ENCODE peak calls at places on chromosomes 11 and 22, in five cellular contexts. O is fibroblast of pulmonary artery; P is colonic mucosa; T is fibroblast of mammary gland; C is CD8-positive, alpha-beta T cell. S is an unnamed sample.

GRCh38 chr11:133824593-133824992 is 20.7 kb downstream of the SPATA19 start:
- DNase-seq in T (no peak), C (no peak), P (no peak), O (no peak), S (no peak)

GRCh38 chr11:112343368-112344039 is 82.8 kb upstream of the PLET1 start:
- DNase-seq in P (no peak), O (peak; percentile 35), T (peak; percentile 33), C (no peak), S (no peak)

GRCh38 chr11:62539238-62539925 is 7.2 kb downstream of the AHNAK start:
- DNase-seq in T (peak; percentile 93), C (peak; percentile 65), O (peak; percentile 90), P (peak; percentile 85), S (peak; percentile 81)

GRCh38 chr11:19232910-19233503 is 7.7 kb downstream of the E2F8 start:
- DNase-seq in C (no peak), T (peak; percentile 91), O (peak; percentile 88), P (no peak), S (no peak)

GRCh38 chr11:44630511-44631210 is 65.2 kb downstream of the CD82 start:
- DNase-seq in T (no peak), O (no peak), C (peak; percentile 4), P (peak; percentile 10), S (no peak)

GRCh38 chr11:17972987-17973386 is 39.9 kb downstream of the SERGEF start:
- DNase-seq in P (peak; percentile 20), C (no peak), O (peak; percentile 86), T (peak; percentile 95), S (no peak)

GRCh38 chr22:37804886-37805857 is 2.6 kb upstream of the GCAT start:
- DNase-seq in T (peak; percentile 78), P (peak; percentile 93), O (peak; percentile 86), C (peak; percentile 55), S (peak; percentile 99)

GRCh38 chr11:112968988-112969714 is 7.9 kb downstream of the NCAM1 start:
- DNase-seq in C (no peak), T (peak; percentile 8), O (peak; percentile 63), P (no peak), S (no peak)

GRCh38 chr11:94650756-94651155 is 83.6 kb downstream of the PIWIL4 start:
- DNase-seq in T (peak; percentile 91), C (no peak), O (peak; percentile 73), P (peak; percentile 24), S (no peak)

GRCh38 chr11:46710821-46711269 is 8.2 kb upstream of the F2 start:
- DNase-seq in P (peak; percentile 40), T (peak; percentile 98), C (no peak), O (peak; percentile 93), S (no peak)

GRCh38 chr22:22692707-22693530 is 48.5 kb downstream of the GGTLC2 start:
- DNase-seq in O (peak; percentile 72), T (peak; percentile 83), P (peak; percentile 84), C (peak; percentile 68), S (peak; percentile 33)

GRCh38 chr22:23772315-23773246 is at the start of gene MMP11:
- DNase-seq in O (no peak), P (peak; percentile 81), C (peak; percentile 52), T (no peak), S (peak; percentile 54)

GRCh38 chr22:18057568-18058209 is 20.1 kb upstream of the PEX26 start:
- DNase-seq in O (peak; percentile 99), P (peak; percentile 58), T (peak; percentile 100), C (no peak), S (peak; percentile 44)

GRCh38 chr11:102194257-102194656 is 84.0 kb downstream of the YAP1 start:
- DNase-seq in P (no peak), O (no peak), T (no peak), C (no peak), S (no peak)

GRCh38 chr11:134802116-134802515 is 390.1 kb upstream of the B3GAT1 start:
- DNase-seq in O (no peak), C (no peak), T (no peak), P (no peak), S (no peak)

GRCh38 chr11:106480581-106481185 is 403.2 kb downstream of the AASDHPPT start:
- DNase-seq in O (peak; percentile 52), P (no peak), C (no peak), T (peak; percentile 21), S (no peak)

GRCh38 chr11:86800956-86801264 is 568 bp downstream of the PRSS23 start:
- DNase-seq in C (no peak), T (no peak), P (no peak), O (peak; percentile 13), S (no peak)

GRCh38 chr11:62497132-62497915 is 49.3 kb downstream of the AHNAK start:
- DNase-seq in T (peak; percentile 72), C (no peak), P (peak; percentile 65), O (peak; percentile 79), S (peak; percentile 28)

GRCh38 chr11:27158763-27159679 is 118.4 kb downstream of the BBOX1 start:
- DNase-seq in O (peak; percentile 89), T (peak; percentile 87), C (no peak), P (peak; percentile 61), S (peak; percentile 33)

GRCh38 chr22:24516301-24516737 is 21.2 kb downstream of the UPB1 start:
- DNase-seq in T (peak; percentile 72), P (no peak), C (no peak), O (peak; percentile 91), S (no peak)

GRCh38 chr11:111882202-111882601 is 2.9 kb downstream of the CFAP68 start:
- DNase-seq in P (no peak), T (no peak), C (no peak), O (no peak), S (no peak)

GRCh38 chr11:134532921-134533421 is 120.9 kb upstream of the B3GAT1 start:
- DNase-seq in P (no peak), O (no peak), T (no peak), C (no peak), S (peak; percentile 68)

GRCh38 chr11:25319068-25319467 is 822.2 kb downstream of the LUZP2 start:
- DNase-seq in C (no peak), O (no peak), P (no peak), T (no peak), S (no peak)

GRCh38 chr11:120709808-120710207 is 198.3 kb downstream of the GRIK4 start:
- DNase-seq in P (no peak), C (no peak), O (no peak), T (peak; percentile 27), S (no peak)

GRCh38 chr11:46247664-46248063 is 29.8 kb upstream of the CREB3L1 start:
- DNase-seq in P (peak; percentile 78), T (peak; percentile 68), C (peak; percentile 18), O (peak; percentile 68), S (no peak)

GRCh38 chr22:42848941-42849340 is 8.1 kb downstream of the ARFGAP3 start:
- DNase-seq in C (no peak), T (no peak), P (no peak), O (no peak), S (no peak)

GRCh38 chr11:61671527-61671926 is 8.7 kb upstream of the DAGLA start:
- DNase-seq in T (no peak), C (no peak), P (peak; percentile 64), O (no peak), S (no peak)

GRCh38 chr11:75555079-75555811 is 6.8 kb upstream of the SERPINH1 start:
- DNase-seq in C (no peak), T (no peak), O (no peak), P (no peak), S (no peak)

GRCh38 chr11:75553889-75554257 is 8.2 kb upstream of the SERPINH1 start:
- DNase-seq in C (no peak), O (no peak), T (no peak), P (no peak), S (no peak)

GRCh38 chr11:75553182-75553581 is 8.9 kb upstream of the SERPINH1 start:
- DNase-seq in P (no peak), T (no peak), C (no peak), O (no peak), S (no peak)

GRCh38 chr11:75557649-75558494 is 4.2 kb upstream of the SERPINH1 start:
- DNase-seq in T (peak; percentile 92), P (no peak), C (no peak), O (peak; percentile 96), S (peak; percentile 78)

DNA sequence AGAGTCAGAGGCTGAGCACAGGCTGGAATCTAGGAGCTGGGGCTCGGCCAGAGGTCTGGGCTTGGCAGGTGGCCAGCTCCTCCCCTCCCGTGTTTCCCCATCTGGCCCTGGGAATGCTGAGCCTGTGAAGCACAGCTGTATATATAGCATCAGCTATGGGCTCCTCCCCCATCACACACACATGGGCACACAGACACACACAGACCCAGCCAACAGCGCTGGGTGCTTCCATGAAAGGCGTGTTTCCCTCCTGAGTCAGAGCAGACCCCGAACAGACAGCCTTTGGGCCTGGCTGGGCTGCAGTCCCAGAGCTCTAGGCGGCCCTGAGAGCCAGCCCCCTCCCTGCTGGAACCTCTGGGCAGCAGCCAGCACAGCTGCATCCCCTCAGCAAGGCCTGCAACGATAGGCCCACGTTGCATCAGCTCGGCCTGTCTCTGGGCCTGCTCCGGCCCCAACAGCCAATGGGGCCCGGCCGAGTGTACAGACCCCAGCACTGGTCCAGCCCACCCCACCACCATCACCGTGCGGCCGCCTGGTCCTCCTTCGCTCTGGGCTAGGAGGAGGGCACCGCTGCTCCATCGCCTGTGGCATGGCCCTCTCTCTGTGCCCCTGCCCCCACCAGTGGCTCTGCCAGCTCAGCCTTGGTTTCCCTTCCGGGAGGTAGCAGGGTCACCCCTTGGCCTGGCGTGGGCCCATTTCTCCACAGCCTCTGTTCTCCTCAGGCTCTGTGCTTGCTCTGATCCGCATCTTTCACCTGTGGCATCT is 7.6 kb upstream of the SERPINH1 start:
- DNase-seq in T (peak; percentile 100), C (no peak), P (peak; percentile 72), O (peak; percentile 100), S (peak; percentile 65)
- H3K4me3 ChIP-seq in T (peak overlapping the region; percentile 36), C (no peak overlapping the region), P (no peak overlapping the region), O (peak overlapping the region; percentile 34), S (no peak overlapping the region)

DNA sequence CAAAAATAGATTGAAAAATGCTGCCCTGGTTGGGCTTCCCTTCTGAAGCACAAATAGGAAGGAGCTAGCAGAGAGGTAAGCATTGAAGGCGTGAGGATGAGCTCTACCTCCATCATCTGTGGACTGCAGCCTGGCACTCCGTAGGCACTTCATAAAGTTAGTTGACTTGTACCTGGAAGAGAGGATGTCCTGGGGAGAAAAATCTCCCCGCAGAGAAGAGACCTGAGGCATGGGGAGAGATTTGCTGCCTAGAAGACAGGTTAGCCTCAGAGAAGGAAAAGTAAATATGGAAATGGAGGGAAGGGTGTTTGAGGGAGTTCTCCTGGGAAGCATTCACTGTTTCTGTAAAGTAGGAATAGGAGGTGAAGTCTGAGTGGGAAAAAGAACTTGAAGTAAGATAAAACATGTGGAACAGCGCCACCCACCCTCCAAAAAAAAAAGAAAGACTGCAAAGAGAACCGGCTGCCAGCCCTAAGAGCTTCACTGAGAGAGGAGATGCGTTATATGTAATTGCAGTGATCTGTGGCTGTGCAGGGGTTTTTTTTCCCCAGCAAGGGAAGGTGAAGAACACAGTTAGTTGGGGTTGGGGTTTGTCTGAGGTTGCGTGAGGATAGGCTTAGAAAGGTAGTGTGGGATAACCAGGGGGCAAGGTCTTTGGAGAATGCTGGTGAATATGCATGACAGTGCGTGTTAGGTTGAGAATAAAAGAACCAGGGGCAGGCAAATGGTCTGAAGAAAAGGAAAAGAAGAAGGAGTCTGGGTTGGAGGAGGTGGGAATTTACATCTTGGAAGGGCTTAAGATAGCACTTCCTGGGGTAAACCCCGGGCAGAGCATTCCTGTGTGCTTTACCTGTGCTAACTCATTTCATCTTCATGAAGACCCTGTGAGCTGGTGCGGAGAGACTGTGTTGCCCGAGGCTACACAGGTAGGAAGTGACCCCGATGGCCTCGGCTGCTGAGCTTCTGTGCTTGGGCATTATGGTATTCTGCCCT is 16.0 kb downstream of the TNRC6B start:
- DNase-seq in O (peak; percentile 58), T (peak; percentile 63), C (no peak), P (no peak), S (no peak)
- TF ChIP-seq CTCF in O (peak; percentile 43), T (peak; percentile 47), C (peak; percentile 45), P (no peak), S (peak; percentile 9)

GRCh38 chr11:67418476-67419281 is 3.2 kb downstream of the CARNS1 start:
- DNase-seq in T (no peak), O (no peak), C (peak; percentile 59), P (no peak), S (no peak)
- H3K4me3 ChIP-seq in T (no peak overlapping the region), O (no peak overlapping the region), C (peak overlapping the region; percentile 49), P (no peak overlapping the region), S (no peak overlapping the region)

GRCh38 chr11:130002846-130003716 is 446 bp upstream of the PRDM10 start:
- DNase-seq in P (peak; percentile 96), C (peak; percentile 89), O (peak; percentile 98), T (peak; percentile 100), S (peak; percentile 96)
- TF ChIP-seq CTCF in P (no peak), C (no peak), O (no peak), T (no peak), S (peak; percentile 11)

S was measured in upper lobe of left lung.